ENCODE peak calls at places on chromosomes 4 and X, in seven cellular contexts. V, A, D, J, T, U and R are unnamed samples.

GRCh38 chr4:62455871-62456270 is 1255.7 kb downstream of the ADGRL3 start:
- DNase-seq in D (no peak), T (peak), A (no peak), V (no peak), U (no peak), J (no peak), R (no peak)

GRCh38 chrX:139158256-139158655 is 372.3 kb upstream of the F9 start:
- DNase-seq in U (peak), J (no peak), A (no peak), V (no peak), D (no peak), T (peak), R (no peak)

GRCh38 chr4:145755802-145756201 is 75.9 kb downstream of the C4orf51 start:
- DNase-seq in V (no peak), A (no peak), T (no peak), D (no peak), J (peak), U (no peak), R (no peak)

GRCh38 chr4:163542275-163542674 is 47.8 kb downstream of the TMA16 start:
- DNase-seq in J (peak), D (no peak), U (no peak), T (peak), A (no peak), V (peak), R (no peak)

GRCh38 chr4:120211408-120212015 is 144.9 kb upstream of the MAD2L1 start:
- DNase-seq in J (no peak), V (no peak), A (no peak), U (no peak), T (no peak), D (no peak), R (no peak)

GRCh38 chr4:186058253-186058979 is 10.5 kb upstream of the TLR3 start:
- DNase-seq in A (no peak), V (no peak), T (no peak), D (no peak), U (no peak), J (no peak), R (no peak)

GRCh38 chr4:14961292-14961691 is 41.0 kb upstream of the CPEB2 start:
- DNase-seq in T (no peak), U (no peak), V (no peak), J (no peak), A (no peak), D (no peak), R (no peak)

GRCh38 chr4:143384381-143384994 is 47.8 kb downstream of the GAB1 start:
- DNase-seq in T (no peak), A (no peak), U (no peak), D (no peak), V (no peak), J (no peak), R (no peak)

GRCh38 chrX:97594825-97595224 is 711.1 kb downstream of the RPA4 start:
- DNase-seq in T (no peak), V (no peak), J (no peak), A (no peak), U (no peak), D (no peak), R (no peak)

GRCh38 chr4:39976945-39977488 is 694 bp downstream of the PDS5A start:
- DNase-seq in T (no peak), U (peak), V (peak), A (no peak), J (peak), D (peak), R (peak)

GRCh38 chr4:76883147-76883546 is 14.8 kb downstream of the SOWAHB start:
- DNase-seq in T (no peak), V (no peak), U (no peak), A (no peak), J (peak), D (no peak), R (no peak)

GRCh38 chr4:159273126-159273438 is 170.2 kb downstream of the RAPGEF2 start:
- DNase-seq in U (no peak), T (no peak), V (no peak), J (no peak), A (no peak), D (no peak), R (no peak)

GRCh38 chrX:111445485-111445884 is 33.5 kb upstream of the DCX start:
- DNase-seq in A (peak), V (peak), D (no peak), T (peak), J (peak), U (no peak), R (no peak)

GRCh38 chr4:37991623-37992410 is 31.6 kb downstream of the PTTG2 start:
- DNase-seq in A (no peak), T (no peak), U (no peak), J (no peak), V (no peak), D (no peak), R (no peak)

GRCh38 chr4:40395908-40396806 is 61.0 kb downstream of the CHRNA9 start:
- DNase-seq in U (peak), V (peak), D (no peak), A (no peak), T (peak), J (peak), R (no peak)

GRCh38 chr4:40375620-40376019 is 40.5 kb downstream of the CHRNA9 start:
- DNase-seq in A (no peak), D (peak), J (no peak), T (no peak), V (no peak), U (no peak), R (no peak)

GRCh38 chrX:68488657-68489056 is 10.2 kb upstream of the YIPF6 start:
- DNase-seq in D (no peak), U (no peak), T (peak), J (no peak), V (no peak), A (no peak), R (no peak)

GRCh38 chr4:22389240-22389871 is 126.5 kb downstream of the ADGRA3 start:
- DNase-seq in T (peak), D (no peak), V (peak), A (peak), U (no peak), J (peak), R (no peak)

GRCh38 chrX:53984895-53985294 is 59.4 kb downstream of the PHF8 start:
- DNase-seq in V (no peak), T (no peak), A (no peak), U (no peak), J (no peak), D (no peak), R (no peak)

GRCh38 chr4:48509543-48509942 is 19.5 kb downstream of the ZAR1 start:
- DNase-seq in A (no peak), D (no peak), V (no peak), J (peak), U (no peak), T (no peak), R (no peak)

GRCh38 chrX:24494544-24495113 is 29.5 kb downstream of the PDK3 start:
- DNase-seq in D (no peak), U (no peak), J (peak), V (peak), A (peak), T (peak), R (no peak)

GRCh38 chr4:38320833-38321232 is 343.2 kb upstream of the KLF3 start:
- DNase-seq in T (no peak), V (no peak), D (no peak), U (no peak), A (no peak), J (no peak), R (no peak)

GRCh38 chrX:151753313-151754041 is 18.9 kb downstream of the CNGA2 start:
- DNase-seq in T (peak), J (peak), D (peak), A (no peak), V (peak), U (peak), R (no peak)

GRCh38 chr4:73817341-73817740 is 19.1 kb upstream of the CXCL6 start:
- DNase-seq in V (no peak), T (peak), D (no peak), A (no peak), U (no peak), J (no peak), R (no peak)

GRCh38 chr4:109990307-109991257 is 77.9 kb downstream of the EGF start:
- DNase-seq in J (no peak), V (no peak), U (no peak), T (no peak), D (no peak), A (no peak), R (no peak)

GRCh38 chrX:86935988-86936387 is 581.6 kb upstream of the KLHL4 start:
- DNase-seq in J (no peak), U (no peak), D (no peak), A (no peak), T (no peak), V (no peak), R (no peak)

GRCh38 chr4:52376107-52376704 is 282.9 kb downstream of the USP46 start:
- DNase-seq in T (peak), A (peak), V (peak), D (no peak), J (peak), U (no peak), R (no peak)

GRCh38 chr4:158459085-158459820 is 62.4 kb upstream of the RXFP1 start:
- DNase-seq in J (no peak), U (no peak), V (no peak), A (no peak), D (no peak), T (no peak), R (no peak)

GRCh38 chr4:36038521-36038920 is 205.8 kb downstream of the ARAP2 start:
- DNase-seq in A (no peak), D (no peak), T (no peak), V (no peak), U (no peak), J (no peak), R (no peak)

GRCh38 chr4:6221296-6221850 is 21.0 kb upstream of the JAKMIP1 start:
- DNase-seq in T (no peak), J (no peak), D (peak), A (no peak), V (no peak), U (no peak), R (no peak)

GRCh38 chrX:119093991-119094741 is 21.4 kb downstream of the CT47C1 start:
- DNase-seq in U (no peak), T (peak), A (no peak), D (no peak), J (peak), V (no peak), R (no peak)

GRCh38 chrX:49066690-49067089 is 7.1 kb downstream of the PRAF2 start:
- DNase-seq in V (no peak), A (no peak), U (no peak), T (no peak), D (no peak), J (no peak), R (no peak)

GRCh38 chrX:50075630-50076349 is 125.0 kb downstream of the AKAP4 start:
- DNase-seq in T (no peak), D (no peak), A (no peak), V (no peak), U (no peak), J (no peak), R (no peak)

GRCh38 chr4:63090641-63091040 is 1318.6 kb downstream of the TECRL start:
- DNase-seq in J (no peak), A (no peak), V (no peak), D (no peak), T (no peak), U (no peak), R (no peak)

GRCh38 chrX:68343551-68343950 is 89.7 kb downstream of the OPHN1 start:
- DNase-seq in T (peak), J (no peak), V (no peak), A (no peak), D (no peak), U (no peak), R (no peak)

GRCh38 chr4:150581611-150582010 is 340 bp upstream of the MAB21L2 start:
- DNase-seq in T (no peak), V (no peak), D (no peak), A (no peak), J (peak), U (no peak), R (no peak)

GRCh38 chr4:42709392-42710065 is 52.6 kb upstream of the ATP8A1 start:
- DNase-seq in T (peak), D (no peak), J (no peak), V (no peak), U (no peak), A (no peak), R (no peak)

GRCh38 chr4:22179124-22179874 is 230.7 kb upstream of the KCNIP4 start:
- DNase-seq in T (peak), D (no peak), A (peak), V (peak), J (peak), U (no peak), R (no peak)

DNA sequence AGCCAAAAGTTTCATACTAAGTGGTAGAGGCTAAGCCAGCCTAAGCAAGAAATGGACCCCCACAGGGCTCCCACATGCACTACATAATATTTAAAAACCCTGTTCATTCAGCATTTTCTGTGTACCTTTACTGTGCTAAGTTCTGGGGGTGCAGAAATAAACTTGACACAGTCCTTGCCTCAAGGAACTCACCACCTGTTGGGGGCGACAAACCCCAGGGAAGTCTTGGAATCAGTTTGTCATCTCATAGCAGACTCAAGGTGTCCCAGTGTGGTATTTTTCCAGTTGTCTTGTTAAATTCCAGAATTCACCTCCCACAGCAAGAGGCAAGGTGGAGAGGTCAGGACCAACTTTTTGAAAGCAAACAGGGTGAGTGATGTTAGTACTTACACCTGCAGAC is 43.1 kb downstream of the ATG4A start:
- DNase-seq in D (no peak), V (no peak), U (no peak), A (no peak), J (no peak), T (no peak), R (no peak)
- TF ChIP-seq CTCF in D (no peak), V (no peak), U (no peak), A (no peak), J (no peak), T (peak), R (no peak)

DNA sequence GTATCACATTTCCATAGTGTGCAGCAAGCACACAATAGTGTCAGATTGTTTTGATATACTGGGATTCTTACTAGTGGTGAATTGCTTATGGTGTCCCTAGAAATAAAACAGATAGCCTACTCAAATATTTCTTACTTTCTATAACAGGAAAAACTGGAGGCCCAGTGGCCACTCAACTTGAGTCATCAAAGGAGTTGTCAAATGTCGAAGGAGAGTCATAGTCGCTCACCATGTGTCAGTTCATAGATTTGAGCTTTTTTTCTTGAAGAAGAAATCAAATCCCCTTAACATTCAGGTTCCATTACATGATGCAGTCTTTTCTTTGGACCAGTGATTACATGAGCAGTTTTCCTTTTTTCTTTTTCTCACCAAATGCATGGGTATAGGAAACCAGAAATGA is 1271.0 kb downstream of the RAPGEF2 start:
- DNase-seq in J (no peak), T (peak), V (no peak), D (no peak), U (no peak), A (no peak), R (no peak)
- TF ChIP-seq CTCF in J (no peak), T (no peak), V (no peak), D (no peak), U (no peak), A (no peak), R (no peak)

GRCh38 chrX:148537556-148538182 is 37.3 kb downstream of the AFF2 start:
- DNase-seq in V (no peak), D (no peak), A (no peak), U (no peak), T (no peak), J (no peak), R (no peak)

GRCh38 chrX:148538582-148538981 is 38.2 kb downstream of the AFF2 start:
- DNase-seq in V (no peak), U (no peak), A (no peak), D (no peak), J (no peak), T (no peak), R (no peak)

GRCh38 chrX:148540114-148540513 is 39.7 kb downstream of the AFF2 start:
- DNase-seq in A (no peak), U (no peak), V (no peak), T (no peak), D (no peak), J (no peak), R (no peak)

GRCh38 chrX:148541461-148541983 is 41.1 kb downstream of the AFF2 start:
- DNase-seq in J (no peak), D (no peak), U (no peak), A (no peak), T (no peak), V (no peak), R (no peak)

DNA sequence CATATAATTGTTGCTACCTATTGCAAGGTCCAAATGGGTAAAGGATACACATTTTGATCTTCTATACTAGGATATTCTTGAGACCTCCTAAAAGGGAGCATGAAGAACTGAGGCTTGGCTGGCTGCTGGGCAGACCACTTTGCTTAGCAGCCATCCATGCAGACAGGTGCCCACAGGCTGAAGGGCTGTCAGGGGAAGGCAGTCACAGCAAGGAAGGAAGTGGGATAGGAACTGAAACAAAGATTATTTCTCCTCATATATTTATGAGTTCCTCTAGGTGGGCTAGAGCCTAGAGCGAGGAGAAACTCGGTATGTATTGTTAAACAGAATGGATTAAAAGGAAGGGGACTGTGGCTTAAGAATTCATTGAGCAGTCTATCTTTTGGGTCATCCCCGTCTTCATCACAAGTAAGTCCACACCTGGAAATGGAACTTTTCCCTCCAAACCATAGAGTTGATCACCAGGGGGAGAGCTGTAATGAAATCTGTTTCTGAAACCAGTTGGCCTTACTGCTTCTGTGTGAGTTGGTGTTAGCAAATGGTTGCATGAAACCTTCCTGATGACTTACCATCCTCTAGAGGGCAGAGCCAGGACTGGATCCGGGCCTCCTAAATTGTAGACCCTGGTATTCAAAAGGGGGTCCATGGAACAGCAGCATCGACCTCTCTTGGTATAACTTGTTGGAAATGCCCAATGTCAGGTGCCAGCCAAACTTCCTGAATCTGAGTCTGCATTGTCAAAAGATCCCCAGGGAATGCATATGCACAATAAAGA is 42.3 kb downstream of the AFF2 start:
- DNase-seq in U (no peak), D (no peak), V (no peak), T (no peak), A (no peak), J (no peak), R (no peak)
- TF ChIP-seq CTCF in U (no peak), D (no peak), V (no peak), T (no peak), A (no peak), J (no peak), R (no peak)

DNA sequence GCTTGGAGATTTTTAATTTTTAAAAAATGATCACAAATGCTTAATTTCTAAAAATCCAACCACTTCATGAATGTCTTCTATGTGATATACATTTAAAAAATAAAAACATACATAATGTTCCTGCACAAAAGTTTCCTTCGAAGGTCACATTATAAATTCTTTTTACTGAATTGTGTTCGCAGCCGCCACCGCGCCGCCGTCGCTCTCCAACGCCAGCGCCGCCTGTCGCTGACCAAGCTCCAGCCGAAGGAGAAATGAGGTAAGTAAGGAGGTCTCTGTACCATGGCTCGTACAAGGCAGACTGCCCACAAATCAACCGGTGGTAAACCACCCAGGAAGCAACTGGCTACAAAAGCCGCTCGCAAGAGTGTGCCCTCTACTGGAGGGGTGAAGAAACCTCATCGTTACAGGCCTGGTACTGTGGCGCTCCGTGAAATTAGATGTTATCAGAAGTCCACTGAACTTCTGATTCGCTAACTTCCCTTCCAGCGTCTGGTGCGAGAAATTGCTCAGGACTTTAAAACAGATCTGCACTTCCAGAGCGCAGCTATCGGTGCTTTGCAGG is 48.8 kb upstream of the NEUROG2 start:
- DNase-seq in V (no peak), A (no peak), U (no peak), T (no peak), D (no peak), J (no peak), R (no peak)
- TF ChIP-seq CTCF in V (no peak), A (no peak), U (no peak), T (peak), D (no peak), J (no peak), R (no peak)

GRCh38 chrX:31213941-31214340 is 142.1 kb upstream of the FTHL17 start:
- DNase-seq in U (no peak), V (peak), T (peak), J (peak), D (no peak), A (no peak), R (no peak)
- TF ChIP-seq CTCF in U (peak), V (peak), T (peak), J (peak), D (no peak), A (peak), R (no peak)

DNA sequence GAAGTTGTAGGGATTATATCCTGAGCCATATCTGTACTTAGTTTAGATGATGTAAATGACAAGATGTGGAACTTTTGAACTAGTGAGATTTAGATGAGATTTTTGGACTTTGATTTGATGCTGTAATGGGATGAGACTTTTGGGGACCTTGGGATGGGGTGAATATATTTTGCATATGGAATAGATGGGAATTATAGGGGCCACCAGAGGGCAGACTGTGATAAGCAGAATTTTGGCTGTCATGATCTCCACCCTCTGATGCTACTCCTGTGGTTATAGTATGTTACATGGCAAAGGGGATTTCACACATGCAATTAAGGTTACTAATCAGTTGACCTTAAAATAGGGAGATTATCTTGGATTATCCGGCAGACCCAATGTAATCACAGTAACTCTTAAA is 214.0 kb upstream of the NHS start:
- DNase-seq in T (peak), A (no peak), V (peak), D (no peak), J (no peak), U (no peak), R (no peak)
- TF ChIP-seq CTCF in T (peak), A (no peak), V (no peak), D (no peak), J (peak), U (no peak), R (no peak)

GRCh38 chr4:87093443-87094123 is 126.8 kb downstream of the KLHL8 start:
- DNase-seq in J (peak), D (no peak), U (no peak), T (peak), V (peak), A (no peak), R (no peak)
- TF ChIP-seq CTCF in J (peak), D (peak), U (peak), T (peak), V (peak), A (peak), R (peak)